ENCODE peak calls at places on chromosomes 2 and 18, in six cellular contexts. X is suprapubic skin, P is adrenal gland, H is fibroblast of lung, D is hepatocyte, M is psoas muscle. F is an unnamed sample. For H3K27me3, the result is how much of the 10 kb centered on the place peaks cover.

GRCh38 chr2:134367915-134368911 is 114.3 kb downstream of the MGAT5 start:
- DNase-seq in X (no peak), P (no peak), H (peak), D (peak), M (no peak), F (no peak)

GRCh38 chr2:128369126-128369555 is 50.5 kb upstream of the HS6ST1 start:
- DNase-seq in X (peak), P (no peak), H (no peak), D (no peak), M (no peak), F (no peak)

GRCh38 chr18:54023471-54023870 is 201.0 kb downstream of the MBD2 start:
- DNase-seq in X (no peak), P (no peak), H (peak), D (no peak), M (no peak), F (no peak)

GRCh38 chr2:54166121-54166773 is 50.8 kb downstream of the ACYP2 start:
- DNase-seq in X (no peak), P (no peak), H (peak), D (no peak), M (no peak), F (no peak)

GRCh38 chr2:101041413-101041812 is 39.3 kb downstream of the RPL31 start:
- DNase-seq in X (no peak), P (no peak), H (no peak), D (no peak), M (no peak), F (no peak)

GRCh38 chr2:148720501-148720998 is 76.0 kb downstream of the EPC2 start:
- DNase-seq in X (no peak), P (no peak), H (no peak), D (peak), M (no peak), F (no peak)

GRCh38 chr2:216109962-216110614 is 940 bp downstream of the XRCC5 start:
- DNase-seq in X (no peak), P (no peak), H (peak), D (peak), M (no peak), F (peak)

GRCh38 chr18:3261393-3262233 is at the start of gene MYL12B:
- DNase-seq in X (peak), P (peak), H (peak), D (peak), M (peak), F (peak)

GRCh38 chr2:189566046-189566445 is 14.5 kb downstream of the SLC40A1 start:
- DNase-seq in X (no peak), P (no peak), H (peak), D (no peak), M (no peak), F (no peak)

GRCh38 chr18:26617151-26617554 is 68.8 kb upstream of the KCTD1 start:
- DNase-seq in X (no peak), P (no peak), H (peak), D (peak), M (no peak), F (no peak)

GRCh38 chr2:195659114-195659513 is 2.1 kb downstream of the SLC39A10 start:
- DNase-seq in X (no peak), P (no peak), H (peak), D (no peak), M (no peak), F (no peak)

GRCh38 chr2:238739668-238740067 is 108.2 kb upstream of the TWIST2 start:
- DNase-seq in X (no peak), P (no peak), H (no peak), D (no peak), M (no peak), F (no peak)
- TF ChIP-seq CTCF in X (no peak), P (no peak), H (no peak), D (no peak), M (no peak), F (no peak)

DNA sequence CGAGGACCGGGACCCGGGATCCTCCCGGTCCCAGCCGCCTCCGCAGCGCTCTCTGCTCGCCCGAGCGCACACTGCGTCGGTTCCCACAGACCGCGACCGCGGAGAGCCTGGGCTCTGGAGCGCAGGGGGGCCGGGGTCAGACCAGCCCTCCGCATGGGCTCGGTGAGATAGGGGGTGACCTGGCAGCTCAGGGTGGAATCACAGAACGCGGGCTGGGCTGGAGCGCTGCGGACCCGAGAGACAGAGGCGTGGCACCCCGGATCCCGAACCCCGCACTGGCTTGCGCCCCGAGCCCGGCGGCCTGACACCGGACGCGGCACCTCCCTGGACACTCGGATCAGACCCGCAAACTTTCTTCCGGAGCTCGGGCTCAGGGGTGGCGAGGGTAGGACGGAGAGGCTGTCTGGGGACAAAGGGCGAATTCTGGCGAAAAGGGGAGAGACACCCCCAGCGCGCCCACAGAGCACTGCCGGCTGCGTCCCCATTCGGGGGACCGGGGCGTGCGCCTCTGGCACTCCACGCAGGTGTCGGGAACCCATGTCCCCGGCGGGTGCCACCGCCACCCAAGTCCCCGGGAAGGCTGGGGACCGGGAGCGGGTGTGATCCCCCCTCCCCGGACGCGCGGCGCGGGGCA is 582 bp downstream of the DIPK1C start:
- DNase-seq in X (peak), P (no peak), H (no peak), D (no peak), M (no peak), F (no peak)
- H3K27me3 ChIP-seq in X (under half), P (under half), H (under half), D (half or more), M (under half), F (under half)

GRCh38 chr18:55096261-55097026 is 137.2 kb upstream of the CCDC68 start:
- DNase-seq in X (no peak), P (peak), H (peak), D (peak), M (no peak), F (no peak)
- H3K4me3 ChIP-seq in X (no peak), P (no peak), H (no peak), D (no peak), M (no peak), F (no peak)

DNA sequence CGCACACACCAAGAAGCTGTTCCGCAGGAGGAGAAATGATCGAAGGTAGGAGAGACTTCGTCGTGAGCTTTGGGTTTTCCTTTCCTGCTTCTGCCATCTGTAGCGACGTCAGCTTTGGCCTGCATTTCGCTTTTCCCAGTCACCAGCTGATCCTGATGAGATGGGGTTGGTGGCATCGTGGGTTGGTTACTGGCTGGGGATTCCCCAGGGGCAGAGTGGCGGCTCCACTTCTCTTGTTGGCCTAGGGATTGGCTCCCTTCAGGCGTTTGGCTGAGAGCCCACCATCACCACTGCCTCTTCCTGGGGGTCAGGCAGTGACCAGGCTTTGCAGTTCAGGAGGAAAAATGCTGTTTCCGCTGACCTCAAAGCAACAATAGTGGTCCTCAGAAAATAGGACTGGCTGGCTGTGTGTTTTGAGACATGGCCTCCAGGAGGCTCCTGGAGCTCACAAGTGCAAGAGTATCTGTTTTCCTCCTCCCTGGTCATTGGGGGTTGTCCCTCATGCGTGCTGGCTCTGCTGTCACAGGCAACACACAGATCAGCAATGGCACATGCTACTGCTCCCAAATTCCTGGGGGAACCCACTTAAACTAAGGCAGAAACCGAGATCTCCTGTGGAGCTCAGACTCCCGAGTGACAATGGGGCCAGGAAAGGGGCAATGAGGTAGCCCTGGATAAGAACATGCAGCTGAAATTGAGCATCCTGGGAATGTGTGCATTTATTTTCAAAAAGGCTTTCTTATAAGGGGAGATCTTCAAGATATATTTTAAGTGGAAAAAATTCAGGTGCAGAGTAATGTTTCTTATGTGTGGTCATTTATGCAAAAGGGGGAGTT is 173.0 kb downstream of the CTIF start:
- DNase-seq in X (no peak), P (no peak), H (peak), D (peak), M (peak), F (no peak)
- TF ChIP-seq CTCF in X (peak), P (no peak), H (peak), D (peak), M (peak), F (peak)